ENCODE peak calls at places on chromosomes 2 and 18, in six cellular contexts. One of them, this sample, is unnamed. For H3K36me3, the result is how much of the 10 kb centered on the place peaks cover.

GRCh38 chr18:9335255-9336045 is 877 bp downstream of the TWSG1 start:
- DNase-seq in colonic mucosa: no peak
- DNase-seq in BE2C: no peak
- DNase-seq in small intestine: no peak
- DNase-seq in MM.1S: no peak
- DNase-seq in thyroid gland: no peak
- DNase-seq in this sample: no peak

GRCh38 chr2:161416294-161416632 is at the start of gene TBR1:
- DNase-seq in colonic mucosa: no peak
- DNase-seq in BE2C: no peak
- DNase-seq in thyroid gland: no peak
- DNase-seq in MM.1S: no peak
- DNase-seq in small intestine: no peak
- DNase-seq in this sample: no peak

GRCh38 chr2:8752385-8752784 is 70.5 kb downstream of the ID2 start:
- DNase-seq in colonic mucosa: no peak
- DNase-seq in small intestine: no peak
- DNase-seq in BE2C: no peak
- DNase-seq in thyroid gland: no peak
- DNase-seq in MM.1S: peak
- DNase-seq in this sample: peak

GRCh38 chr18:46528037-46528436 is 129.0 kb downstream of the LOXHD1 start:
- DNase-seq in MM.1S: no peak
- DNase-seq in BE2C: no peak
- DNase-seq in thyroid gland: no peak
- DNase-seq in colonic mucosa: no peak
- DNase-seq in small intestine: no peak
- DNase-seq in this sample: no peak

GRCh38 chr2:4678937-4679336 is 975.6 kb downstream of the DCDC2C start:
- DNase-seq in colonic mucosa: no peak
- DNase-seq in MM.1S: no peak
- DNase-seq in BE2C: no peak
- DNase-seq in thyroid gland: no peak
- DNase-seq in small intestine: no peak
- DNase-seq in this sample: no peak

GRCh38 chr18:6960656-6961055 is 156.9 kb downstream of the LAMA1 start:
- DNase-seq in thyroid gland: no peak
- DNase-seq in colonic mucosa: no peak
- DNase-seq in MM.1S: no peak
- DNase-seq in small intestine: no peak
- DNase-seq in BE2C: no peak
- DNase-seq in this sample: no peak

GRCh38 chr18:58668897-58669296 is 2.4 kb upstream of the MALT1 start:
- DNase-seq in small intestine: no peak
- DNase-seq in thyroid gland: no peak
- DNase-seq in MM.1S: no peak
- DNase-seq in BE2C: no peak
- DNase-seq in colonic mucosa: no peak
- DNase-seq in this sample: no peak

GRCh38 chr18:56407631-56408030 is 230.8 kb downstream of the TXNL1 start:
- DNase-seq in MM.1S: no peak
- DNase-seq in colonic mucosa: no peak
- DNase-seq in thyroid gland: no peak
- DNase-seq in small intestine: no peak
- DNase-seq in BE2C: no peak
- DNase-seq in this sample: no peak

GRCh38 chr2:217801711-217802110 is 201.1 kb downstream of the TNS1 start:
- DNase-seq in small intestine: no peak
- DNase-seq in colonic mucosa: no peak
- DNase-seq in BE2C: peak
- DNase-seq in thyroid gland: no peak
- DNase-seq in MM.1S: no peak
- DNase-seq in this sample: no peak

GRCh38 chr2:392921-393270 is 105.0 kb upstream of the ALKAL2 start:
- DNase-seq in MM.1S: no peak
- DNase-seq in thyroid gland: no peak
- DNase-seq in BE2C: no peak
- DNase-seq in small intestine: no peak
- DNase-seq in colonic mucosa: no peak
- DNase-seq in this sample: no peak

GRCh38 chr2:28755411-28755810 is 3.8 kb downstream of the PPP1CB start:
- DNase-seq in MM.1S: no peak
- DNase-seq in small intestine: no peak
- DNase-seq in colonic mucosa: no peak
- DNase-seq in thyroid gland: no peak
- DNase-seq in BE2C: no peak
- DNase-seq in this sample: no peak

GRCh38 chr2:199485732-199486335 is 28.1 kb upstream of the SATB2 start:
- DNase-seq in BE2C: peak
- DNase-seq in colonic mucosa: peak
- DNase-seq in thyroid gland: peak
- DNase-seq in small intestine: peak
- DNase-seq in MM.1S: peak
- DNase-seq in this sample: no peak

GRCh38 chr2:105239924-105240323 is 1.6 kb upstream of the GPR45 start:
- DNase-seq in BE2C: no peak
- DNase-seq in thyroid gland: no peak
- DNase-seq in colonic mucosa: no peak
- DNase-seq in small intestine: no peak
- DNase-seq in MM.1S: no peak
- DNase-seq in this sample: no peak

GRCh38 chr2:231632559-231633142 is 40.0 kb downstream of the TEX44 start:
- DNase-seq in MM.1S: no peak
- DNase-seq in colonic mucosa: no peak
- DNase-seq in small intestine: no peak
- DNase-seq in BE2C: no peak
- DNase-seq in thyroid gland: no peak
- DNase-seq in this sample: no peak

GRCh38 chr2:120239488-120240287 is 13.0 kb upstream of the RALB start:
- DNase-seq in thyroid gland: peak
- DNase-seq in BE2C: no peak
- DNase-seq in small intestine: peak
- DNase-seq in MM.1S: no peak
- DNase-seq in colonic mucosa: no peak
- DNase-seq in this sample: no peak

GRCh38 chr2:100321181-100321880 is 970 bp downstream of the LONRF2 start:
- DNase-seq in small intestine: peak
- DNase-seq in colonic mucosa: no peak
- DNase-seq in BE2C: peak
- DNase-seq in thyroid gland: peak
- DNase-seq in MM.1S: no peak
- DNase-seq in this sample: peak

GRCh38 chr2:46050489-46050888 is 246.7 kb upstream of the EPAS1 start:
- DNase-seq in MM.1S: no peak
- DNase-seq in small intestine: no peak
- DNase-seq in colonic mucosa: no peak
- DNase-seq in BE2C: no peak
- DNase-seq in thyroid gland: no peak
- DNase-seq in this sample: no peak

GRCh38 chr18:2855560-2856350 is 8.9 kb downstream of the EMILIN2 start:
- DNase-seq in BE2C: no peak
- DNase-seq in thyroid gland: no peak
- DNase-seq in MM.1S: no peak
- DNase-seq in colonic mucosa: no peak
- DNase-seq in small intestine: no peak
- DNase-seq in this sample: no peak

GRCh38 chr2:29769847-29770246 is 151.5 kb downstream of the ALK start:
- DNase-seq in thyroid gland: no peak
- DNase-seq in BE2C: no peak
- DNase-seq in colonic mucosa: no peak
- DNase-seq in MM.1S: no peak
- DNase-seq in small intestine: no peak
- DNase-seq in this sample: no peak
- H3K4me3 ChIP-seq in thyroid gland: no peak
- H3K4me3 ChIP-seq in BE2C: no peak
- H3K4me3 ChIP-seq in colonic mucosa: no peak
- H3K4me3 ChIP-seq in MM.1S: no peak
- H3K4me3 ChIP-seq in small intestine: no peak
- H3K4me3 ChIP-seq in this sample: no peak

GRCh38 chr2:74739733-74740241 is 85.7 kb downstream of the SEMA4F start:
- DNase-seq in thyroid gland: no peak
- DNase-seq in MM.1S: no peak
- DNase-seq in colonic mucosa: no peak
- DNase-seq in small intestine: no peak
- DNase-seq in BE2C: no peak
- DNase-seq in this sample: no peak

GRCh38 chr2:74741076-74741460 is 87.0 kb downstream of the SEMA4F start:
- DNase-seq in small intestine: no peak
- DNase-seq in colonic mucosa: no peak
- DNase-seq in MM.1S: no peak
- DNase-seq in thyroid gland: no peak
- DNase-seq in BE2C: no peak
- DNase-seq in this sample: no peak

GRCh38 chr2:74741651-74742050 is 87.6 kb downstream of the SEMA4F start:
- DNase-seq in thyroid gland: no peak
- DNase-seq in small intestine: no peak
- DNase-seq in BE2C: no peak
- DNase-seq in MM.1S: no peak
- DNase-seq in colonic mucosa: no peak
- DNase-seq in this sample: no peak

GRCh38 chr2:74739129-74739528 is 85.1 kb downstream of the SEMA4F start:
- DNase-seq in BE2C: no peak
- DNase-seq in small intestine: no peak
- DNase-seq in thyroid gland: no peak
- DNase-seq in MM.1S: no peak
- DNase-seq in colonic mucosa: no peak
- DNase-seq in this sample: no peak

DNA sequence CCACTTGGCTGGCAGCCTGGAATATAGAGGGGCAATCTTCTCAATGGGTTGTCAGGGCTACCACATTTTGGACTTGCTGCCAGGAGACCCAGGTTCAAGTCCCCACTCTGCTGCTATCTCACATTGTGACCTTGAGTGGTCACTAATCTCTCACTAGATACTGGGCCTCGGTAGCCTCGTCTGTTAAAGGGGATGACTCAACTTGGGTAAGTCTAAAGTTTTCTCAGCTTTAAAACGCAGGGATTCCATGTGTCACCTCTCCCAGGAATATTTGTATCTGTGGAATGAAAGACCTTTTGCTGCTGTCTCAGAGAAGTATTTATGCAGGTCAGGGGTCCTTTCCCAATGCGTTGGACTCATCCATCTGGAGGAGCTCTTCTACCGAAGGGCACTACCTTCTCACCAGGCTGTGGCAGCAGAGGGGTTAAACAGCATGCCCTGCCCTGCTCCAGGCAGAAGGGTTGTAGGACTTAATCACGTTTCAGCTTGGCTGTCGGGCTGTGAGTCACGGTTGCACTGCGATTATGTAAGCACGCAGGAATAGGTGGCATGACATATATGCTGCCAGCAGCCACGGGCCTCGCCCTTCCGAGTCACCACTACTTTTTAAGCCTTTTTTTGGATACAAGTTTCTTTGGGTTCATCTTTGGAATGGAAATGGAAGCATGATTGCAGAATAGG is 86.5 kb downstream of the SEMA4F start:
- DNase-seq in thyroid gland: no peak
- DNase-seq in BE2C: peak
- DNase-seq in MM.1S: no peak
- DNase-seq in small intestine: peak
- DNase-seq in colonic mucosa: peak
- DNase-seq in this sample: no peak
- H3K36me3 ChIP-seq in thyroid gland: under half
- H3K36me3 ChIP-seq in BE2C: under half
- H3K36me3 ChIP-seq in MM.1S: under half
- H3K36me3 ChIP-seq in small intestine: under half
- H3K36me3 ChIP-seq in colonic mucosa: under half
- H3K36me3 ChIP-seq in this sample: under half

GRCh38 chr18:39622431-39622830 is 2056.8 kb upstream of the CELF4 start:
- DNase-seq in small intestine: no peak
- DNase-seq in thyroid gland: no peak
- DNase-seq in BE2C: no peak
- DNase-seq in colonic mucosa: no peak
- DNase-seq in MM.1S: no peak
- DNase-seq in this sample: no peak

GRCh38 chr18:39620551-39621168 is 2055.1 kb upstream of the CELF4 start:
- DNase-seq in colonic mucosa: no peak
- DNase-seq in thyroid gland: no peak
- DNase-seq in BE2C: no peak
- DNase-seq in MM.1S: no peak
- DNase-seq in small intestine: no peak
- DNase-seq in this sample: no peak

GRCh38 chr18:39627936-39628335 is 2062.3 kb upstream of the CELF4 start:
- DNase-seq in thyroid gland: no peak
- DNase-seq in colonic mucosa: no peak
- DNase-seq in BE2C: no peak
- DNase-seq in MM.1S: no peak
- DNase-seq in small intestine: no peak
- DNase-seq in this sample: no peak

DNA sequence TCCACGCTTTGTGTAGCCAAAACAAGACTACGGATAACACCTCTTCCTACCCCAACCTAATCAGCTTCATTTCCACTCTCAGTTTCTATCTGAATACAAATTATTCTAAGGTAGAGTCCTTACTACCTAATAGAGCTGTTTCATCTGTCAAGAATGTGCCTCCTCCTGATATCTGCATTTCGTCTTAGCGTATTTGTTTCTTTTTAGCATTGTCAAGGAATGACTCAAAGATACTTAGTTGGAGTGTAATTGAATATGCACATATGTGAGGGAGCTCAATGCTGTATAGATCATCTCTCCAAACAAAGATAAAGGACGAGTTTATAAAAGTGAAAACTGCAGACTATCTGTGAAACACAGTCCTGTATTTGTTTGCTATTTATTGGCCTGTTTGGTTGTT is 2059.3 kb upstream of the CELF4 start:
- DNase-seq in thyroid gland: no peak
- DNase-seq in colonic mucosa: no peak
- DNase-seq in small intestine: no peak
- DNase-seq in BE2C: no peak
- DNase-seq in MM.1S: no peak
- DNase-seq in this sample: no peak
- H3K4me3 ChIP-seq in thyroid gland: no peak
- H3K4me3 ChIP-seq in colonic mucosa: no peak
- H3K4me3 ChIP-seq in small intestine: no peak
- H3K4me3 ChIP-seq in BE2C: no peak
- H3K4me3 ChIP-seq in MM.1S: no peak
- H3K4me3 ChIP-seq in this sample: no peak

GRCh38 chr2:75654012-75654411 is 7.4 kb downstream of the MRPL19 start:
- DNase-seq in small intestine: no peak
- DNase-seq in BE2C: no peak
- DNase-seq in thyroid gland: no peak
- DNase-seq in colonic mucosa: no peak
- DNase-seq in MM.1S: no peak
- DNase-seq in this sample: no peak
- H3K36me3 ChIP-seq in small intestine: under half
- H3K36me3 ChIP-seq in BE2C: under half
- H3K36me3 ChIP-seq in thyroid gland: under half
- H3K36me3 ChIP-seq in colonic mucosa: under half
- H3K36me3 ChIP-seq in MM.1S: under half
- H3K36me3 ChIP-seq in this sample: under half

DNA sequence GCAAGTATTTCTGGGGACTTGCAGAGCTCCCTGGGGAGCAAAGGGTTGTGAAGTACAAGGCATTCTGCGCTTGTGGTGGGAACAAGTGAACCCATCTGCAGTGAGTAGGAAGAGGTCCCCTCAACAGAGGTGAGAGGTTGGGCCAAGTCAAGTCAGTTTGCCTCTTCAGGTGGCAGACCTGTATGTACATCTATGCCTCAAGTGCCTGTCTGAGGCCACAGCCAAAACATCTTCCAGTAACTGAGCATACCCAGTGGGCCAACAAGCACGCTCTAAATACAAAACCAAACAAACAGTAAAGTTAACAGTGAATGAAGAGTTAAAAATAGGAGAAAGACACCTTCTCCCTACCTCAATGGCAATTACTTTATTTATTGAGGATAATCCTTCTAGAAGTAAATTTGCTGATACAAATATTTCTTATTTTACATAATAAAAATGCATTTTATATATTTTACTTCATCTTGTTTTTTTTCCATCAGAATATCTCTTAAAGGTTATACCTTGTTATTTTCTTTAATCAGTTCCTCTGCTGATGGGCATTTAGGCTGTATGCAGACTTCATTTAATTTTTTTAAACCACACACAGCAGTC is 2.5 kb downstream of the GYPC start:
- DNase-seq in colonic mucosa: no peak
- DNase-seq in thyroid gland: no peak
- DNase-seq in small intestine: no peak
- DNase-seq in MM.1S: no peak
- DNase-seq in BE2C: no peak
- DNase-seq in this sample: no peak
- H3K4me3 ChIP-seq in colonic mucosa: no peak
- H3K4me3 ChIP-seq in thyroid gland: no peak
- H3K4me3 ChIP-seq in small intestine: no peak
- H3K4me3 ChIP-seq in MM.1S: peak
- H3K4me3 ChIP-seq in BE2C: no peak
- H3K4me3 ChIP-seq in this sample: peak

This sample was measured in GM06990.